ENCODE peak calls at places on chromosomes 4 and X, in six cellular contexts. One of them, this sample, is unnamed.

GRCh38 chrX:69424161-69424560 is 80.0 kb upstream of the NALF2 start:
- DNase-seq in OCI-LY7: peak
- DNase-seq in activated gamma-delta T cell treated with Interleukin-2 at 50 U/mL for 16 hours: no peak
- DNase-seq in fibroblast of lung: peak
- DNase-seq in effector CD8-positive, alpha-beta T cell: no peak
- DNase-seq in GM20000: no peak
- DNase-seq in this sample: no peak

GRCh38 chrX:39877919-39878318 is 219.8 kb downstream of the BCOR start:
- DNase-seq in OCI-LY7: no peak
- DNase-seq in activated gamma-delta T cell treated with Interleukin-2 at 50 U/mL for 16 hours: no peak
- DNase-seq in fibroblast of lung: no peak
- DNase-seq in effector CD8-positive, alpha-beta T cell: no peak
- DNase-seq in GM20000: no peak
- DNase-seq in this sample: no peak

GRCh38 chr4:125389713-125390112 is 75.0 kb downstream of the FAT4 start:
- DNase-seq in OCI-LY7: no peak
- DNase-seq in activated gamma-delta T cell treated with Interleukin-2 at 50 U/mL for 16 hours: no peak
- DNase-seq in fibroblast of lung: peak
- DNase-seq in effector CD8-positive, alpha-beta T cell: no peak
- DNase-seq in GM20000: no peak
- DNase-seq in this sample: no peak

GRCh38 chr4:6198278-6198677 is 2.1 kb downstream of the JAKMIP1 start:
- DNase-seq in OCI-LY7: no peak
- DNase-seq in activated gamma-delta T cell treated with Interleukin-2 at 50 U/mL for 16 hours: peak
- DNase-seq in fibroblast of lung: no peak
- DNase-seq in effector CD8-positive, alpha-beta T cell: no peak
- DNase-seq in GM20000: no peak
- DNase-seq in this sample: no peak

GRCh38 chrX:107628662-107629532 is 587 bp downstream of the PRPS1 start:
- DNase-seq in OCI-LY7: peak
- DNase-seq in activated gamma-delta T cell treated with Interleukin-2 at 50 U/mL for 16 hours: peak
- DNase-seq in fibroblast of lung: peak
- DNase-seq in effector CD8-positive, alpha-beta T cell: peak
- DNase-seq in GM20000: peak
- DNase-seq in this sample: peak

GRCh38 chr4:178941975-178942374 is 1499.7 kb upstream of the AGA start:
- DNase-seq in OCI-LY7: no peak
- DNase-seq in activated gamma-delta T cell treated with Interleukin-2 at 50 U/mL for 16 hours: no peak
- DNase-seq in fibroblast of lung: no peak
- DNase-seq in effector CD8-positive, alpha-beta T cell: no peak
- DNase-seq in GM20000: no peak
- DNase-seq in this sample: no peak

GRCh38 chrX:20159811-20160385 is 18.3 kb upstream of the EIF1AX start:
- DNase-seq in OCI-LY7: no peak
- DNase-seq in activated gamma-delta T cell treated with Interleukin-2 at 50 U/mL for 16 hours: no peak
- DNase-seq in fibroblast of lung: no peak
- DNase-seq in effector CD8-positive, alpha-beta T cell: no peak
- DNase-seq in GM20000: no peak
- DNase-seq in this sample: no peak

GRCh38 chr4:139844459-139845036 is 178.9 kb downstream of the MGST2 start:
- DNase-seq in OCI-LY7: no peak
- DNase-seq in activated gamma-delta T cell treated with Interleukin-2 at 50 U/mL for 16 hours: no peak
- DNase-seq in fibroblast of lung: no peak
- DNase-seq in effector CD8-positive, alpha-beta T cell: no peak
- DNase-seq in GM20000: no peak
- DNase-seq in this sample: no peak

GRCh38 chr4:22502895-22503814 is 12.7 kb downstream of the ADGRA3 start:
- DNase-seq in OCI-LY7: no peak
- DNase-seq in activated gamma-delta T cell treated with Interleukin-2 at 50 U/mL for 16 hours: no peak
- DNase-seq in fibroblast of lung: no peak
- DNase-seq in effector CD8-positive, alpha-beta T cell: no peak
- DNase-seq in GM20000: no peak
- DNase-seq in this sample: no peak

GRCh38 chrX:20595928-20596550 is 329.3 kb upstream of the RPS6KA3 start:
- DNase-seq in OCI-LY7: no peak
- DNase-seq in activated gamma-delta T cell treated with Interleukin-2 at 50 U/mL for 16 hours: no peak
- DNase-seq in fibroblast of lung: peak
- DNase-seq in effector CD8-positive, alpha-beta T cell: no peak
- DNase-seq in GM20000: no peak
- DNase-seq in this sample: no peak

GRCh38 chr4:77618383-77619241 is 13.0 kb downstream of the CXCL13 start:
- DNase-seq in OCI-LY7: peak
- DNase-seq in activated gamma-delta T cell treated with Interleukin-2 at 50 U/mL for 16 hours: peak
- DNase-seq in fibroblast of lung: peak
- DNase-seq in effector CD8-positive, alpha-beta T cell: peak
- DNase-seq in GM20000: peak
- DNase-seq in this sample: no peak

GRCh38 chr4:125736057-125736456 is 421.3 kb downstream of the FAT4 start:
- DNase-seq in OCI-LY7: no peak
- DNase-seq in activated gamma-delta T cell treated with Interleukin-2 at 50 U/mL for 16 hours: no peak
- DNase-seq in fibroblast of lung: peak
- DNase-seq in effector CD8-positive, alpha-beta T cell: no peak
- DNase-seq in GM20000: no peak
- DNase-seq in this sample: no peak

GRCh38 chr4:184807797-184808718 is 17.7 kb downstream of the ACSL1 start:
- DNase-seq in OCI-LY7: no peak
- DNase-seq in activated gamma-delta T cell treated with Interleukin-2 at 50 U/mL for 16 hours: no peak
- DNase-seq in fibroblast of lung: peak
- DNase-seq in effector CD8-positive, alpha-beta T cell: no peak
- DNase-seq in GM20000: no peak
- DNase-seq in this sample: no peak

GRCh38 chrX:71910526-71911022 is at the start of gene NHSL2:
- DNase-seq in OCI-LY7: no peak
- DNase-seq in activated gamma-delta T cell treated with Interleukin-2 at 50 U/mL for 16 hours: no peak
- DNase-seq in fibroblast of lung: no peak
- DNase-seq in effector CD8-positive, alpha-beta T cell: no peak
- DNase-seq in GM20000: peak
- DNase-seq in this sample: no peak

GRCh38 chr4:2689825-2690700 is 66.1 kb downstream of the TNIP2 start:
- DNase-seq in OCI-LY7: peak
- DNase-seq in activated gamma-delta T cell treated with Interleukin-2 at 50 U/mL for 16 hours: peak
- DNase-seq in fibroblast of lung: no peak
- DNase-seq in effector CD8-positive, alpha-beta T cell: no peak
- DNase-seq in GM20000: peak
- DNase-seq in this sample: peak

GRCh38 chrX:1462596-1463251 is 10.0 kb upstream of the ASMTL start:
- DNase-seq in OCI-LY7: no peak
- DNase-seq in activated gamma-delta T cell treated with Interleukin-2 at 50 U/mL for 16 hours: peak
- DNase-seq in fibroblast of lung: no peak
- DNase-seq in effector CD8-positive, alpha-beta T cell: peak
- DNase-seq in GM20000: no peak
- DNase-seq in this sample: peak

GRCh38 chr4:170248029-170248428 is 158.3 kb upstream of the AADAT start:
- DNase-seq in OCI-LY7: no peak
- DNase-seq in activated gamma-delta T cell treated with Interleukin-2 at 50 U/mL for 16 hours: no peak
- DNase-seq in fibroblast of lung: no peak
- DNase-seq in effector CD8-positive, alpha-beta T cell: no peak
- DNase-seq in GM20000: no peak
- DNase-seq in this sample: no peak

GRCh38 chr4:40003986-40004385 is 26.3 kb upstream of the PDS5A start:
- DNase-seq in OCI-LY7: peak
- DNase-seq in activated gamma-delta T cell treated with Interleukin-2 at 50 U/mL for 16 hours: no peak
- DNase-seq in fibroblast of lung: peak
- DNase-seq in effector CD8-positive, alpha-beta T cell: no peak
- DNase-seq in GM20000: no peak
- DNase-seq in this sample: no peak

GRCh38 chr4:6753891-6754290 is 28.6 kb upstream of the KIAA0232 start:
- DNase-seq in OCI-LY7: no peak
- DNase-seq in activated gamma-delta T cell treated with Interleukin-2 at 50 U/mL for 16 hours: no peak
- DNase-seq in fibroblast of lung: no peak
- DNase-seq in effector CD8-positive, alpha-beta T cell: no peak
- DNase-seq in GM20000: no peak
- DNase-seq in this sample: no peak

GRCh38 chr4:10762541-10762940 is 78.0 kb upstream of the CLNK start:
- DNase-seq in OCI-LY7: no peak
- DNase-seq in activated gamma-delta T cell treated with Interleukin-2 at 50 U/mL for 16 hours: no peak
- DNase-seq in fibroblast of lung: peak
- DNase-seq in effector CD8-positive, alpha-beta T cell: no peak
- DNase-seq in GM20000: no peak
- DNase-seq in this sample: no peak

GRCh38 chr4:121326580-121326979 is 54.2 kb downstream of the QRFPR start:
- DNase-seq in OCI-LY7: no peak
- DNase-seq in activated gamma-delta T cell treated with Interleukin-2 at 50 U/mL for 16 hours: no peak
- DNase-seq in fibroblast of lung: no peak
- DNase-seq in effector CD8-positive, alpha-beta T cell: no peak
- DNase-seq in GM20000: no peak
- DNase-seq in this sample: no peak

GRCh38 chr4:186781032-186781917 is 57.6 kb upstream of the FAT1 start:
- DNase-seq in OCI-LY7: no peak
- DNase-seq in activated gamma-delta T cell treated with Interleukin-2 at 50 U/mL for 16 hours: no peak
- DNase-seq in fibroblast of lung: peak
- DNase-seq in effector CD8-positive, alpha-beta T cell: no peak
- DNase-seq in GM20000: no peak
- DNase-seq in this sample: no peak

GRCh38 chrX:42385730-42386129 is 392.2 kb downstream of the PPP1R2C start:
- DNase-seq in OCI-LY7: no peak
- DNase-seq in activated gamma-delta T cell treated with Interleukin-2 at 50 U/mL for 16 hours: no peak
- DNase-seq in fibroblast of lung: no peak
- DNase-seq in effector CD8-positive, alpha-beta T cell: no peak
- DNase-seq in GM20000: no peak
- DNase-seq in this sample: no peak

GRCh38 chr4:180695851-180696250 is 1547.4 kb upstream of the TENM3 start:
- DNase-seq in OCI-LY7: no peak
- DNase-seq in activated gamma-delta T cell treated with Interleukin-2 at 50 U/mL for 16 hours: no peak
- DNase-seq in fibroblast of lung: peak
- DNase-seq in effector CD8-positive, alpha-beta T cell: no peak
- DNase-seq in GM20000: no peak
- DNase-seq in this sample: no peak

GRCh38 chrX:109928596-109929335 is 74.1 kb upstream of the TMEM164 start:
- DNase-seq in OCI-LY7: no peak
- DNase-seq in activated gamma-delta T cell treated with Interleukin-2 at 50 U/mL for 16 hours: no peak
- DNase-seq in fibroblast of lung: no peak
- DNase-seq in effector CD8-positive, alpha-beta T cell: no peak
- DNase-seq in GM20000: no peak
- DNase-seq in this sample: no peak

GRCh38 chr4:83125738-83126141 is 11.2 kb upstream of the PLAC8 start:
- DNase-seq in OCI-LY7: no peak
- DNase-seq in activated gamma-delta T cell treated with Interleukin-2 at 50 U/mL for 16 hours: peak
- DNase-seq in fibroblast of lung: no peak
- DNase-seq in effector CD8-positive, alpha-beta T cell: no peak
- DNase-seq in GM20000: no peak
- DNase-seq in this sample: peak

GRCh38 chr4:102625232-102625930 is 124.2 kb downstream of the NFKB1 start:
- DNase-seq in OCI-LY7: peak
- DNase-seq in activated gamma-delta T cell treated with Interleukin-2 at 50 U/mL for 16 hours: peak
- DNase-seq in fibroblast of lung: peak
- DNase-seq in effector CD8-positive, alpha-beta T cell: peak
- DNase-seq in GM20000: peak
- DNase-seq in this sample: no peak

GRCh38 chrX:152904151-152905080 is 6.5 kb downstream of the ZNF185 start:
- DNase-seq in OCI-LY7: peak
- DNase-seq in activated gamma-delta T cell treated with Interleukin-2 at 50 U/mL for 16 hours: peak
- DNase-seq in fibroblast of lung: peak
- DNase-seq in effector CD8-positive, alpha-beta T cell: peak
- DNase-seq in GM20000: peak
- DNase-seq in this sample: peak

GRCh38 chr4:125594203-125594602 is 279.4 kb downstream of the FAT4 start:
- DNase-seq in OCI-LY7: no peak
- DNase-seq in activated gamma-delta T cell treated with Interleukin-2 at 50 U/mL for 16 hours: no peak
- DNase-seq in fibroblast of lung: no peak
- DNase-seq in effector CD8-positive, alpha-beta T cell: no peak
- DNase-seq in GM20000: no peak
- DNase-seq in this sample: no peak

GRCh38 chrX:48919360-48919821 is 567 bp upstream of the PIM2 start:
- DNase-seq in OCI-LY7: no peak
- DNase-seq in activated gamma-delta T cell treated with Interleukin-2 at 50 U/mL for 16 hours: no peak
- DNase-seq in fibroblast of lung: no peak
- DNase-seq in effector CD8-positive, alpha-beta T cell: peak
- DNase-seq in GM20000: no peak
- DNase-seq in this sample: no peak

GRCh38 chr4:8025668-8026067 is 86.0 kb upstream of the AFAP1 start:
- DNase-seq in OCI-LY7: no peak
- DNase-seq in activated gamma-delta T cell treated with Interleukin-2 at 50 U/mL for 16 hours: no peak
- DNase-seq in fibroblast of lung: no peak
- DNase-seq in effector CD8-positive, alpha-beta T cell: no peak
- DNase-seq in GM20000: no peak
- DNase-seq in this sample: no peak

GRCh38 chr4:149531861-149532260 is 283.8 kb downstream of the IQCM start:
- DNase-seq in OCI-LY7: no peak
- DNase-seq in activated gamma-delta T cell treated with Interleukin-2 at 50 U/mL for 16 hours: no peak
- DNase-seq in fibroblast of lung: peak
- DNase-seq in effector CD8-positive, alpha-beta T cell: no peak
- DNase-seq in GM20000: no peak
- DNase-seq in this sample: no peak

GRCh38 chrX:46838974-46839480 is 2.2 kb downstream of the RP2 start:
- DNase-seq in OCI-LY7: no peak
- DNase-seq in activated gamma-delta T cell treated with Interleukin-2 at 50 U/mL for 16 hours: no peak
- DNase-seq in fibroblast of lung: no peak
- DNase-seq in effector CD8-positive, alpha-beta T cell: no peak
- DNase-seq in GM20000: no peak
- DNase-seq in this sample: no peak

GRCh38 chrX:110786486-110786885 is 9.1 kb downstream of the CHRDL1 start:
- DNase-seq in OCI-LY7: no peak
- DNase-seq in activated gamma-delta T cell treated with Interleukin-2 at 50 U/mL for 16 hours: no peak
- DNase-seq in fibroblast of lung: no peak
- DNase-seq in effector CD8-positive, alpha-beta T cell: no peak
- DNase-seq in GM20000: no peak
- DNase-seq in this sample: no peak

This sample was measured in Peyer's patch.